ENCODE peak calls at places on chromosomes 11 and 22, in nine cellular contexts. B is heart left ventricle, Y is PC-3, S is endothelial cell of umbilical vein, F is AG04450, I is mesenchymal stem cell, O is cardiac muscle cell, J is pancreas, V is lower lobe of right lung. K is an unnamed sample.

GRCh38 chr11:94958118-94958517 is 15.2 kb downstream of the CWC15 start:
- DNase-seq in Y (peak; percentile 13), I (peak; percentile 78), J (no peak), O (no peak), S (no peak), V (no peak), F (no peak), B (no peak), K (no peak)

GRCh38 chr11:128658499-128658898 is 35.4 kb upstream of the FLI1 start:
- DNase-seq in O (no peak), Y (no peak), J (no peak), S (no peak), I (no peak), V (no peak), B (no peak), F (peak; percentile 13), K (no peak)

GRCh38 chr11:30568933-30569332 is 17.2 kb downstream of the MPPED2 start:
- DNase-seq in Y (no peak), V (no peak), B (no peak), J (no peak), F (no peak), S (no peak), O (no peak), I (no peak), K (no peak)

GRCh38 chr11:71502026-71502425 is 25.0 kb upstream of the KRTAP5-7 start:
- DNase-seq in Y (no peak), J (no peak), B (no peak), F (no peak), S (no peak), O (no peak), V (no peak), I (no peak), K (no peak)

GRCh38 chr11:118621071-118621815 is 13.8 kb downstream of the PHLDB1 start:
- DNase-seq in Y (peak; percentile 90), F (no peak), S (peak; percentile 93), O (peak; percentile 92), I (peak; percentile 94), B (peak; percentile 93), V (peak; percentile 84), J (no peak), K (peak; percentile 86)

GRCh38 chr11:20178976-20179375 is 18.7 kb upstream of the DBX1 start:
- DNase-seq in B (no peak), O (no peak), V (no peak), J (no peak), S (no peak), I (no peak), Y (no peak), F (no peak), K (no peak)

GRCh38 chr11:106399075-106399500 is 321.6 kb downstream of the AASDHPPT start:
- DNase-seq in F (peak; percentile 98), B (peak; percentile 45), O (no peak), S (no peak), I (peak; percentile 98), J (no peak), V (no peak), Y (peak; percentile 99), K (no peak)

GRCh38 chr11:46738887-46739286 is 19.9 kb downstream of the F2 start:
- DNase-seq in S (no peak), I (no peak), J (no peak), V (no peak), Y (no peak), B (no peak), F (no peak), O (no peak), K (no peak)

GRCh38 chr11:47847892-47848635 is at the start of gene NUP160:
- DNase-seq in J (peak; percentile 92), O (peak; percentile 82), B (peak; percentile 90), Y (peak; percentile 61), F (no peak), I (peak; percentile 77), V (peak; percentile 93), S (peak; percentile 74), K (peak; percentile 88)

GRCh38 chr11:79018371-79018849 is 422.4 kb downstream of the TENM4 start:
- DNase-seq in I (peak; percentile 18), O (no peak), B (no peak), J (no peak), F (peak; percentile 83), S (peak; percentile 97), V (no peak), Y (peak; percentile 89), K (no peak)

GRCh38 chr11:130623909-130624668 is 175.6 kb downstream of the ADAMTS15 start:
- DNase-seq in J (no peak), O (no peak), V (no peak), Y (no peak), I (peak; percentile 77), S (no peak), B (no peak), F (no peak), K (no peak)

GRCh38 chr11:119634301-119634700 is 94.7 kb downstream of the NECTIN1 start:
- DNase-seq in I (no peak), S (no peak), Y (no peak), F (no peak), V (no peak), O (no peak), J (no peak), B (no peak), K (no peak)

GRCh38 chr11:32331098-32331497 is 104.2 kb downstream of the WT1 start:
- DNase-seq in V (no peak), S (no peak), Y (no peak), F (no peak), B (no peak), J (no peak), I (no peak), O (no peak), K (no peak)

GRCh38 chr11:24661313-24661712 is 164.5 kb downstream of the LUZP2 start:
- DNase-seq in I (no peak), Y (no peak), V (no peak), S (no peak), F (no peak), B (no peak), J (no peak), O (no peak), K (no peak)

GRCh38 chr11:17389205-17389956 is 922 bp upstream of the KCNJ11 start:
- DNase-seq in V (peak; percentile 86), O (peak; percentile 86), Y (peak; percentile 56), B (peak; percentile 78), J (peak; percentile 93), I (peak; percentile 48), F (no peak), S (peak; percentile 43), K (peak; percentile 87)

GRCh38 chr11:69702239-69702668 is 1.6 kb downstream of the FGF19 start:
- DNase-seq in B (no peak), F (no peak), S (no peak), V (no peak), Y (no peak), J (no peak), I (no peak), O (no peak), K (no peak)
- H3K27me3 ChIP-seq in B (peaks cover 46% of the 10 kb centered on the region), F (peaks cover 65% of the 10 kb centered on the region), S (peaks cover 52% of the 10 kb centered on the region), V (peaks cover 87% of the 10 kb centered on the region), Y (no peaks in the 10 kb centered on the region), J (no peaks in the 10 kb centered on the region), I (peaks cover 78% of the 10 kb centered on the region), O (peaks cover 51% of the 10 kb centered on the region), K (peaks cover 94% of the 10 kb centered on the region)

DNA sequence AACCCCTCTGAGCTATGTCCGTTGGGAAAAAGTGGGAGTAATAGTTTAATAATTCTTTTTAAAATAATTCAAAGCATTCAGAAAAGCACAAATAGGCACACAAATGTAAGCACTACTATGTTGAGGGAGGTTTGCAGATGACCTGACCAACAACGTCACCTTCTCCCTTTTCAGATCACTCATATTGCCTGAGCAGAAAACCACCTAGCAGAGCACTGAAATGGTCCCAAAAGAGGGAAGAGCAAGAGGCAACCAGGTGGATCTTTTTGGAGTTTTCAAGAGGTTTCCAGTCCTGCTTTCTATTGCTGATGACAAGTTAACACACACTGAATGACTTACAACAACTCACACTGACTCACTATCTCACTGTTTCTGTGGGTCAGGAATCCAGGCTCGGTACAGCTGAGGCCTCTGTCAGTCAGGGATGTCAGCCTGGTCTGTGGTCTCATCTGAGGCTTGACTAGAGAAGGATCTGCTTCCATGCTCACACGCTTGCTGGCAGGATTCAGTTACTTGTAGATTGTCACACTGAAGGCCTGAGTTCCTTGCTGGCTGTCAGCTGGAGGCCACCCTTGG is 4.3 kb upstream of the PGA3 start:
- DNase-seq in Y (no peak), S (no peak), I (no peak), V (no peak), B (no peak), F (no peak), O (no peak), J (no peak), K (no peak)
- H3K27me3 ChIP-seq in Y (peaks cover 49% of the 10 kb centered on the region), S (no peaks in the 10 kb centered on the region), I (peaks cover 23% of the 10 kb centered on the region), V (peaks cover 4% of the 10 kb centered on the region), B (no peaks in the 10 kb centered on the region), F (peaks cover 10% of the 10 kb centered on the region), O (no peaks in the 10 kb centered on the region), J (no peaks in the 10 kb centered on the region), K (no peaks in the 10 kb centered on the region)

GRCh38 chr11:126063510-126063858 is 818 bp upstream of the CDON start:
- DNase-seq in B (no peak), Y (no peak), O (no peak), J (no peak), S (no peak), I (no peak), V (no peak), F (no peak), K (no peak)

GRCh38 chr11:126060651-126061220 is 1.9 kb downstream of the CDON start:
- DNase-seq in B (no peak), O (no peak), Y (peak; percentile 60), V (no peak), I (no peak), F (no peak), J (no peak), S (no peak), K (no peak)

GRCh38 chr11:126059238-126059761 is 3.4 kb downstream of the CDON start:
- DNase-seq in Y (no peak), F (no peak), O (no peak), I (no peak), B (no peak), V (no peak), J (no peak), S (no peak), K (no peak)

GRCh38 chr11:126061707-126062678 is 673 bp downstream of the CDON start:
- DNase-seq in S (peak; percentile 36), Y (peak; percentile 79), B (peak; percentile 46), V (no peak), I (peak; percentile 30), F (no peak), O (peak; percentile 55), J (peak; percentile 86), K (no peak)

GRCh38 chr11:126062679-126063509 is at the start of gene CDON:
- DNase-seq in S (peak; percentile 88), Y (peak; percentile 97), O (peak; percentile 97), J (peak; percentile 97), B (peak; percentile 94), V (peak; percentile 92), F (peak; percentile 61), I (peak; percentile 91), K (peak; percentile 83)
- H3K27me3 ChIP-seq in S (peaks cover 18% of the 10 kb centered on the region), Y (no peaks in the 10 kb centered on the region), O (no peaks in the 10 kb centered on the region), J (no peaks in the 10 kb centered on the region), B (no peaks in the 10 kb centered on the region), V (peaks cover 14% of the 10 kb centered on the region), F (peaks cover 29% of the 10 kb centered on the region), I (no peaks in the 10 kb centered on the region), K (no peaks in the 10 kb centered on the region)

DNA sequence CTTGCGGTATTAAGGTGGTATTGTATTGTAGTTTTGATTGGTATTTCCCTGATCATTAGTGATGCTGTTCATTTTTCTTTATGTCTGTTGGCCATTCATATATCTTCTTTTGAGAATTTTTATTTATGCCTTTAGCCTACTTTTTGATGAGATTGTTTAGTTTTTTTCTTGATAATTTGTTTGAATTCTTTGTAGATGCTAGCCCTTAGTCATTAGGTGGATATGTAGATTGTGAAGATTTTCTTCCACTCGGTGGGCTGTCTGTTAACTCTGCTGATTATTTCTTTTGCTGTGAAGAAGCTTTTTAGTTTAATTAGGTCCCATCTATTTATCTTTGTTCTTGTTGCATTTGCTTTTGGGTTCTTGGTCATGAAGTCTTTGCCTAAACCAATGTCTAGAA is 115.4 kb downstream of the VPREB1 start:
- DNase-seq in V (no peak), O (no peak), Y (no peak), J (no peak), F (no peak), B (no peak), I (no peak), S (no peak), K (no peak)
- H3K27me3 ChIP-seq in V (peaks cover 4% of the 10 kb centered on the region), O (no peaks in the 10 kb centered on the region), Y (peaks cover 10% of the 10 kb centered on the region), J (no peaks in the 10 kb centered on the region), F (peaks cover 8% of the 10 kb centered on the region), B (peaks cover 4% of the 10 kb centered on the region), I (peaks cover 59% of the 10 kb centered on the region), S (peaks cover 10% of the 10 kb centered on the region), K (peaks cover 9% of the 10 kb centered on the region)